ENCODE peak calls at places on chromosomes 1 and 21, in seven cellular contexts. I, K, R, U, Q, M and H are unnamed samples.

GRCh38 chr21:23725576-23725975 is 1881.7 kb downstream of the MRPL39 start:
- DNase-seq in I (no peak), K (no peak), R (no peak), U (no peak), Q (no peak), M (no peak), H (no peak)

GRCh38 chr21:45962531-45963224 is 18.9 kb upstream of the COL6A1 start:
- DNase-seq in I (no peak), K (no peak), R (no peak), U (no peak), Q (no peak), M (no peak), H (no peak)

GRCh38 chr1:56958526-56958925 is 7.3 kb downstream of the C8B start:
- DNase-seq in I (no peak), K (no peak), R (peak; percentile 15), U (no peak), Q (peak; percentile 22), M (no peak), H (no peak)

GRCh38 chr1:160539896-160540858 is 17.1 kb upstream of the SLAMF6 start:
- DNase-seq in I (no peak), K (no peak), R (no peak), U (peak; percentile 44), Q (peak; percentile 66), M (peak; percentile 21), H (no peak)

GRCh38 chr21:20443558-20444155 is 554.6 kb upstream of the NCAM2 start:
- DNase-seq in I (no peak), K (no peak), R (no peak), U (no peak), Q (no peak), M (no peak), H (no peak)

GRCh38 chr1:29396438-29397255 is 160.3 kb downstream of the PTPRU start:
- DNase-seq in I (no peak), K (no peak), R (no peak), U (no peak), Q (no peak), M (no peak), H (no peak)

GRCh38 chr1:227841141-227841540 is 25.7 kb downstream of the PRSS38 start:
- DNase-seq in I (no peak), K (no peak), R (no peak), U (no peak), Q (no peak), M (no peak), H (no peak)

GRCh38 chr1:21523297-21523813 is 14.1 kb downstream of the ALPL start:
- DNase-seq in I (no peak), K (no peak), R (no peak), U (no peak), Q (no peak), M (no peak), H (no peak)

GRCh38 chr1:23614128-23614660 is 54.9 kb upstream of the ID3 start:
- DNase-seq in I (no peak), K (no peak), R (no peak), U (no peak), Q (no peak), M (no peak), H (no peak)

GRCh38 chr1:68165665-68166064 is 66.7 kb downstream of the WLS start:
- DNase-seq in I (no peak), K (no peak), R (no peak), U (no peak), Q (no peak), M (no peak), H (no peak)

GRCh38 chr1:20343149-20343936 is 52.7 kb downstream of the VWA5B1 start:
- DNase-seq in I (no peak), K (no peak), R (no peak), U (no peak), Q (no peak), M (peak; percentile 36), H (no peak)

GRCh38 chr1:2411801-2412394 is 466 bp downstream of the PEX10 start:
- DNase-seq in I (no peak), K (no peak), R (peak; percentile 61), U (no peak), Q (no peak), M (no peak), H (peak; percentile 30)

GRCh38 chr1:216502528-216503162 is 79.4 kb upstream of the USH2A start:
- DNase-seq in I (no peak), K (no peak), R (no peak), U (no peak), Q (no peak), M (no peak), H (no peak)

GRCh38 chr1:201282931-201283829 is at the start of gene PKP1:
- DNase-seq in I (no peak), K (no peak), R (peak; percentile 46), U (peak; percentile 1), Q (no peak), M (no peak), H (no peak)

GRCh38 chr1:41319803-41320711 is 41.2 kb upstream of the FOXO6 start:
- DNase-seq in I (no peak), K (no peak), R (no peak), U (no peak), Q (no peak), M (no peak), H (no peak)

GRCh38 chr1:222047370-222047769 is 305.5 kb upstream of the DUSP10 start:
- DNase-seq in I (no peak), K (no peak), R (no peak), U (no peak), Q (no peak), M (no peak), H (no peak)

GRCh38 chr21:15472108-15472507 is 257.7 kb upstream of the USP25 start:
- DNase-seq in I (no peak), K (no peak), R (no peak), U (no peak), Q (no peak), M (no peak), H (no peak)

GRCh38 chr1:202471246-202471645 is 122.7 kb downstream of the PPP1R12B start:
- DNase-seq in I (no peak), K (no peak), R (no peak), U (no peak), Q (no peak), M (no peak), H (no peak)

GRCh38 chr1:204706838-204707509 is 21.4 kb upstream of the LRRN2 start:
- DNase-seq in I (no peak), K (no peak), R (no peak), U (no peak), Q (no peak), M (no peak), H (no peak)

GRCh38 chr1:107142370-107142668 is 1.5 kb downstream of the NTNG1 start:
- DNase-seq in I (no peak), K (no peak), R (no peak), U (no peak), Q (no peak), M (no peak), H (no peak)

GRCh38 chr1:38728176-38728908 is 131.2 kb downstream of the RRAGC start:
- DNase-seq in I (no peak), K (no peak), R (no peak), U (no peak), Q (peak; percentile 91), M (no peak), H (no peak)

GRCh38 chr1:178867670-178868069 is 3.2 kb downstream of the ANGPTL1 start:
- DNase-seq in I (no peak), K (no peak), R (no peak), U (no peak), Q (no peak), M (no peak), H (no peak)

GRCh38 chr1:212618466-212619210 is 10.1 kb downstream of the ATF3 start:
- DNase-seq in I (no peak), K (no peak), R (no peak), U (no peak), Q (no peak), M (no peak), H (no peak)